ENCODE peak calls at places on chromosomes 5 and 9, in eight cellular contexts. F is foreskin fibroblast, N is heart left ventricle, K is neural crest cell, P is choroid plexus epithelial cell, X is neural progenitor cell, T is brain microvascular endothelial cell, O is ovary. J is an unnamed sample.

GRCh38 chr5:163809480-163809879 is 304.1 kb downstream of the MAT2B start:
- DNase-seq in F (no peak), T (no peak), K (no peak), O (no peak), X (peak; percentile 17), N (no peak), P (peak; percentile 57), J (no peak)

GRCh38 chr5:173855162-173855994 is 32.8 kb upstream of the CPEB4 start:
- DNase-seq in X (no peak), N (no peak), T (peak; percentile 31), O (no peak), P (peak; percentile 36), K (no peak), F (no peak), J (no peak)

GRCh38 chr5:82211855-82212572 is 66.1 kb downstream of the RPS23 start:
- DNase-seq in P (no peak), O (no peak), F (no peak), K (no peak), X (no peak), N (no peak), T (no peak), J (no peak)

GRCh38 chr5:68534131-68534940 is 318.8 kb downstream of the PIK3R1 start:
- DNase-seq in T (peak; percentile 39), K (peak; percentile 14), O (peak; percentile 56), P (peak; percentile 30), F (no peak), X (peak; percentile 39), N (no peak), J (no peak)

GRCh38 chr5:147567917-147568598 is 58.2 kb upstream of the DPYSL3 start:
- DNase-seq in T (peak; percentile 37), O (no peak), P (peak; percentile 78), N (no peak), K (no peak), F (peak; percentile 33), X (peak; percentile 83), J (peak; percentile 64)

GRCh38 chr9:128316421-128316820 is 5.8 kb downstream of the TRUB2 start:
- DNase-seq in P (no peak), K (no peak), X (no peak), N (no peak), T (no peak), F (no peak), O (no peak), J (no peak)

GRCh38 chr5:84623034-84623433 is 238.4 kb upstream of the EDIL3 start:
- DNase-seq in X (no peak), K (no peak), O (no peak), N (no peak), T (no peak), F (no peak), P (no peak), J (no peak)

GRCh38 chr5:138330813-138331448 is 673 bp downstream of the CDC25C start:
- DNase-seq in N (no peak), X (no peak), F (no peak), O (no peak), K (no peak), T (no peak), P (no peak), J (no peak)

GRCh38 chr5:95358858-95359257 is 32.3 kb upstream of the FAM81B start:
- DNase-seq in X (no peak), F (no peak), T (no peak), K (no peak), O (no peak), N (no peak), P (no peak), J (no peak)

GRCh38 chr9:113875917-113876805 is at the start of gene ZNF618:
- DNase-seq in N (peak; percentile 24), X (peak; percentile 81), K (peak; percentile 37), P (no peak), F (peak; percentile 9), T (no peak), O (peak; percentile 52), J (peak; percentile 13)

GRCh38 chr5:147558826-147559225 is 49.0 kb upstream of the DPYSL3 start:
- DNase-seq in X (peak; percentile 80), O (peak; percentile 76), K (no peak), P (peak; percentile 87), F (peak; percentile 65), N (peak; percentile 49), T (peak; percentile 68), J (peak; percentile 91)

GRCh38 chr5:12636209-12636608 is 732.0 kb upstream of the CTNND2 start:
- DNase-seq in T (no peak), F (no peak), K (no peak), X (no peak), P (no peak), O (no peak), N (no peak), J (peak; percentile 14)

GRCh38 chr5:31854181-31854624 is 215.3 kb downstream of the PDZD2 start:
- DNase-seq in N (peak; percentile 43), K (no peak), X (peak; percentile 49), T (no peak), P (peak; percentile 65), O (peak; percentile 35), F (no peak), J (peak; percentile 64)

GRCh38 chr9:15617782-15618181 is 64.9 kb downstream of the CCDC171 start:
- DNase-seq in N (no peak), O (no peak), X (no peak), F (no peak), P (no peak), T (no peak), K (no peak), J (no peak)

GRCh38 chr9:15618540-15619331 is 65.9 kb downstream of the CCDC171 start:
- DNase-seq in K (no peak), F (no peak), N (no peak), O (no peak), T (no peak), P (no peak), X (no peak), J (no peak)

GRCh38 chr9:15622596-15622995 is 69.8 kb downstream of the CCDC171 start:
- DNase-seq in X (no peak), T (no peak), N (no peak), O (no peak), K (no peak), F (no peak), P (peak; percentile 62), J (peak; percentile 20)
- TF ChIP-seq CTCF in X (peak; percentile 49), T (peak; percentile 32), N (no peak), O (no peak), K (peak; percentile 62), F (peak; percentile 53), P (peak; percentile 60), J (peak; percentile 46)

GRCh38 chr9:95495988-95496387 is 20.8 kb downstream of the PTCH1 start:
- DNase-seq in X (peak; percentile 93), N (no peak), K (peak; percentile 34), F (no peak), T (no peak), O (no peak), P (no peak), J (no peak)
- TF ChIP-seq CTCF in X (no peak), N (no peak), K (no peak), F (no peak), T (no peak), O (no peak), P (no peak), J (no peak)

DNA sequence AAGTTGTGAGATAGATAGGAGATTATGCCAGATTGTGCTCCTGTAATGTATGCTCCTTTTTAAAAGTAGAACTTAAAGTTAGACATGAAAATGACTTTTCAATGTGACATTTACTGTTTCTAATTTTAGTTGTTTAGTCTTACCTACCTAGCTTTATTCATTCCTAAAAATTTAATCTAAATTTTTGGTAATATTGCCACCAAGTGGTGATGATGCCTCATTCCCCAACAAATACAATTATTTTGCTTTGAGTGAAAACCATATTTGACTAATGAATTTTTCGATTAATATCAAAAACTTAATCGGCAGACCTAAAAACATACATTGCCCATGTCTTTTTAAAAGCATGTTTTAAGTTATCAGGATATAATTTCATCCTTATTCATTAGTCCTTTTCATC is 25.6 kb downstream of the PPWD1 start:
- DNase-seq in O (no peak), T (no peak), N (no peak), F (no peak), P (peak; percentile 5), K (no peak), X (no peak), J (no peak)
- TF ChIP-seq CTCF in O (no peak), T (no peak), N (no peak), F (no peak), P (no peak), K (peak; percentile 29), X (peak; percentile 7), J (no peak)

GRCh38 chr5:107430077-107430625 is 240.6 kb downstream of the EFNA5 start:
- DNase-seq in T (no peak), X (no peak), F (no peak), K (no peak), O (no peak), P (peak; percentile 41), N (no peak), J (no peak)

GRCh38 chr5:107436276-107436675 is 234.5 kb downstream of the EFNA5 start:
- DNase-seq in O (no peak), X (no peak), F (no peak), K (no peak), N (no peak), T (no peak), P (no peak), J (no peak)

GRCh38 chr5:107431536-107431935 is 239.2 kb downstream of the EFNA5 start:
- DNase-seq in X (no peak), T (no peak), P (no peak), N (no peak), O (no peak), K (no peak), F (no peak), J (no peak)

GRCh38 chr5:107428303-107428761 is 242.4 kb downstream of the EFNA5 start:
- DNase-seq in T (no peak), K (no peak), F (no peak), O (no peak), P (no peak), N (no peak), X (no peak), J (no peak)

GRCh38 chr5:107431998-107432397 is 238.7 kb downstream of the EFNA5 start:
- DNase-seq in O (no peak), N (no peak), X (no peak), T (no peak), F (peak; percentile 61), P (peak; percentile 60), K (no peak), J (peak; percentile 38)
- TF ChIP-seq CTCF in O (no peak), N (no peak), X (no peak), T (no peak), F (no peak), P (no peak), K (no peak), J (no peak)

GRCh38 chr9:35665471-35665818 is 450 bp upstream of the ARHGEF39 start:
- DNase-seq in X (no peak), K (no peak), N (no peak), O (no peak), P (no peak), T (no peak), F (no peak), J (no peak)
- TF ChIP-seq CTCF in X (no peak), K (peak; percentile 2), N (no peak), O (no peak), P (no peak), T (no peak), F (no peak), J (no peak)